ENCODE peak calls at places on chromosomes 5 and 9, in ten cellular contexts. J is NCI-H460; S is right atrium auricular region; E is stimulated activated CD4-positive, alpha-beta T cell treated with anti-CD3 and anti-CD28 coated beads, Interleukin-2, amount 100 ng/mL, for 48 hours; T is fibroblast of the aortic adventitia; B is RWPE2; R is NT2/D1; D is GM10248; Y is neural progenitor cell; M is GM19239. K is an unnamed sample.

GRCh38 chr5:38929838-38930237 is 84.0 kb downstream of the OSMR start:
- DNase-seq in J (no peak), B (no peak), R (no peak), T (no peak), E (no peak), Y (no peak), D (no peak), M (no peak), S (no peak), K (no peak)

GRCh38 chr9:107667269-107667681 is 177.7 kb upstream of the KLF4 start:
- DNase-seq in T (peak), Y (no peak), B (no peak), M (no peak), S (no peak), R (no peak), D (no peak), E (no peak), J (no peak), K (no peak)

GRCh38 chr5:141615991-141616715 is 2.6 kb downstream of the DIAPH1 start:
- DNase-seq in E (no peak), D (no peak), M (no peak), R (no peak), J (no peak), T (no peak), Y (no peak), B (no peak), S (no peak), K (no peak)

GRCh38 chr9:93567271-93567959 is 9.0 kb upstream of the PHF2 start:
- DNase-seq in S (peak), M (no peak), E (peak), R (no peak), J (no peak), T (peak), Y (peak), B (no peak), D (no peak), K (no peak)

GRCh38 chr5:140214831-140215230 is 39.8 kb downstream of the CYSTM1 start:
- DNase-seq in R (no peak), Y (no peak), E (no peak), T (peak), D (no peak), B (no peak), M (no peak), J (no peak), S (no peak), K (peak)

GRCh38 chr5:55585266-55585610 is 50.5 kb upstream of the PLPP1 start:
- DNase-seq in M (no peak), Y (no peak), D (no peak), E (no peak), R (no peak), T (no peak), J (no peak), B (no peak), S (peak), K (no peak)

GRCh38 chr9:99269429-99269828 is 47.3 kb downstream of the SEC61B start:
- DNase-seq in D (no peak), J (no peak), M (no peak), T (peak), B (no peak), Y (no peak), E (no peak), R (no peak), S (no peak), K (peak)

GRCh38 chr9:19935422-19935821 is 146.6 kb upstream of the SLC24A2 start:
- DNase-seq in S (no peak), Y (no peak), B (no peak), T (no peak), D (no peak), M (no peak), R (no peak), J (no peak), E (no peak), K (no peak)

GRCh38 chr5:171992305-171992704 is 14.1 kb downstream of the FBXW11 start:
- DNase-seq in S (no peak), M (no peak), D (no peak), J (no peak), R (no peak), B (no peak), Y (no peak), E (no peak), T (no peak), K (no peak)

GRCh38 chr5:146560205-146560812 is 44.3 kb upstream of the GPR151 start:
- DNase-seq in J (no peak), S (no peak), E (no peak), R (peak), B (no peak), T (peak), D (no peak), Y (peak), M (no peak), K (peak)

GRCh38 chr9:129052592-129052991 is 16.2 kb downstream of the MIGA2 start:
- DNase-seq in D (no peak), J (no peak), B (peak), R (no peak), T (no peak), M (no peak), E (no peak), Y (no peak), S (no peak), K (no peak)